ENCODE peak calls at places on chromosomes 7 and 10, in four cellular contexts. F is adrenal gland; Z is mesendoderm; H is CD4-positive, CD25-positive, alpha-beta regulatory T cell. J is an unnamed sample.

GRCh38 chr7:31767686-31768358 is 80.8 kb downstream of the PPP1R17 start:
- DNase-seq in F (no peak), Z (peak), H (no peak), J (no peak)

GRCh38 chr7:158077441-158077840 is 510.2 kb downstream of the PTPRN2 start:
- DNase-seq in F (no peak), H (no peak), Z (no peak), J (no peak)

GRCh38 chr7:91718071-91718470 is 162.4 kb downstream of the MTERF1 start:
- DNase-seq in Z (peak), F (no peak), H (no peak), J (peak)

GRCh38 chr10:69345402-69345801 is 67.1 kb downstream of the HK1 start:
- DNase-seq in Z (no peak), F (no peak), H (no peak), J (no peak)

GRCh38 chr10:48700071-48700470 is 15.4 kb downstream of the WDFY4 start:
- DNase-seq in H (no peak), Z (no peak), F (no peak), J (no peak)

GRCh38 chr10:122029503-122030199 is 40.7 kb downstream of the TACC2 start:
- DNase-seq in F (no peak), H (no peak), Z (no peak), J (no peak)

GRCh38 chr10:102704915-102705314 is 9.3 kb downstream of the ARL3 start:
- DNase-seq in Z (no peak), H (no peak), F (no peak), J (peak)

GRCh38 chr7:139648941-139649425 is 125.5 kb downstream of the CLEC2L start:
- DNase-seq in F (peak), H (no peak), Z (no peak), J (no peak)

GRCh38 chr7:6651866-6652445 is 14.8 kb downstream of the ZNF316 start:
- DNase-seq in F (no peak), H (no peak), Z (no peak), J (no peak)

GRCh38 chr7:98988641-98989040 is 110.3 kb downstream of the TRRAP start:
- DNase-seq in Z (no peak), F (no peak), H (no peak), J (no peak)

GRCh38 chr10:132708441-132708840 is 77.5 kb downstream of the NKX6-2 start:
- DNase-seq in F (no peak), Z (no peak), H (no peak), J (no peak)

GRCh38 chr7:121824276-121824675 is 48.7 kb upstream of the PTPRZ1 start:
- DNase-seq in F (no peak), H (no peak), Z (no peak), J (no peak)

GRCh38 chr10:2994562-2994961 is 72.8 kb upstream of the PFKP start:
- DNase-seq in H (no peak), F (no peak), Z (no peak), J (peak)

GRCh38 chr10:88385601-88386203 is 197.4 kb downstream of the RNLS start:
- DNase-seq in F (no peak), Z (no peak), H (peak), J (no peak)

GRCh38 chr10:117545141-117546019 is 2.8 kb downstream of the EMX2 start:
- DNase-seq in Z (peak), F (no peak), H (no peak), J (no peak)

GRCh38 chr10:78332013-78332412 is 298.4 kb downstream of the RPS24 start:
- DNase-seq in Z (no peak), H (no peak), F (no peak), J (no peak)

GRCh38 chr7:19362099-19362498 is 216.9 kb upstream of the FERD3L start:
- DNase-seq in H (no peak), F (no peak), Z (no peak), J (peak)

GRCh38 chr10:126409821-126410220 is 21.5 kb upstream of the ADAM12 start:
- DNase-seq in F (no peak), Z (no peak), H (no peak), J (no peak)

GRCh38 chr7:116231543-116232401 is 21.4 kb downstream of the TES start:
- DNase-seq in F (no peak), Z (peak), H (no peak), J (peak)

GRCh38 chr10:21494221-21495001 is 31.1 kb downstream of the SKIDA1 start:
- DNase-seq in Z (peak), H (no peak), F (peak), J (no peak)

GRCh38 chr7:30348083-30348560 is 63.7 kb downstream of the ZNRF2 start:
- DNase-seq in F (no peak), Z (peak), H (peak), J (peak)

GRCh38 chr10:607545-608196 is 81.8 kb downstream of the DIP2C start:
- DNase-seq in Z (no peak), F (peak), H (no peak), J (no peak)

GRCh38 chr7:92835140-92835850 is 1.1 kb downstream of the CDK6 start:
- DNase-seq in F (peak), Z (peak), H (peak), J (peak)

GRCh38 chr7:48109848-48110663 is 21.0 kb downstream of the UPP1 start:
- DNase-seq in Z (peak), F (peak), H (peak), J (peak)

GRCh38 chr7:74183653-74184450 is 9.7 kb downstream of the EIF4H start:
- DNase-seq in F (no peak), H (no peak), Z (peak), J (no peak)

GRCh38 chr7:80882213-80882801 is 36.5 kb downstream of the SEMA3C start:
- DNase-seq in H (no peak), F (no peak), Z (no peak), J (no peak)
- H3K4me3 ChIP-seq in H (no peak), F (no peak), Z (no peak), J (no peak)

DNA sequence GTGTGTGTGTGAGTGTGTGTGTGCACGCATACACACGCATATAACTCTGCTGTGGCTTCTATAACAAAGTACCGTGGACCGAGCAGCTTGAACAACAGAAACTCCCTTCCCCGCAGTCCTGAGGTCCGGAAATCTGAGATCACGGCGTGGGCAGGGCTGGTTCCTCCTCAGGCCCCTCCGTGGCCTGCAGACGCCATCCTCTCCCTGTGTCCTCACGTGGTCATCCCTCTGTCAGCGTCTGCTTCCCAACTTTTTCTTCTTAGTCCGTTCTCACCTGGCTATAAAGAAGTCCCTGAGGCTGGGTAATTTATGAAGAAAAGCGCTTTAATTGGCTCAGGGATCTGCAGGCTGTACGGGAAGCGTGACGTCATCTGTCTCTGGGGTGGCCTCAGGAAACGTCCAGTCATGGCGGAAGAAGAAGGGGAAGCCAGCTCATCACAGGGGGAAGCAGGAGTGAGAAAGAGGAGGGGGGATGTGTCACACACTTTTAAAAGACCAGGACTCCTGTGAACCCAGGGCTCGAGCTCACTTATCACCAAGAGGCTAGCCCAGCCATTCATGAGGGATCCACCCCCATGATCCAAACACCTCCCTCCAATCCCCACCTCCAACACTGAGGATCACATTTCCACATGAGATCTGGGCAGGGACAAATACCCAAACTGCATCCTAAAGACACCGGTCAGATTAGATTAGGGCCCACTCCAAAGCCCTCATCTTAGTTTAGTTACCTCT is 91.2 kb upstream of the INSIG1 start:
- DNase-seq in H (peak), Z (no peak), F (peak), J (peak)
- H3K4me3 ChIP-seq in H (peak), Z (no peak), F (peak), J (peak)

GRCh38 chr7:4689668-4690067 is 7.6 kb downstream of the FOXK1 start:
- DNase-seq in H (no peak), Z (no peak), F (no peak), J (no peak)
- H3K4me3 ChIP-seq in H (no peak), Z (no peak), F (no peak), J (peak)

GRCh38 chr10:14016942-14017341 is 313.8 kb downstream of the FRMD4A start:
- DNase-seq in Z (no peak), H (no peak), F (no peak), J (no peak)

GRCh38 chr10:14016011-14016536 is 314.6 kb downstream of the FRMD4A start:
- DNase-seq in H (no peak), F (peak), Z (no peak), J (peak)

GRCh38 chr10:14017380-14017943 is 313.3 kb downstream of the FRMD4A start:
- DNase-seq in F (no peak), H (no peak), Z (no peak), J (peak)

GRCh38 chr10:14010827-14011574 is 319.7 kb downstream of the FRMD4A start:
- DNase-seq in H (no peak), Z (no peak), F (no peak), J (no peak)

DNA sequence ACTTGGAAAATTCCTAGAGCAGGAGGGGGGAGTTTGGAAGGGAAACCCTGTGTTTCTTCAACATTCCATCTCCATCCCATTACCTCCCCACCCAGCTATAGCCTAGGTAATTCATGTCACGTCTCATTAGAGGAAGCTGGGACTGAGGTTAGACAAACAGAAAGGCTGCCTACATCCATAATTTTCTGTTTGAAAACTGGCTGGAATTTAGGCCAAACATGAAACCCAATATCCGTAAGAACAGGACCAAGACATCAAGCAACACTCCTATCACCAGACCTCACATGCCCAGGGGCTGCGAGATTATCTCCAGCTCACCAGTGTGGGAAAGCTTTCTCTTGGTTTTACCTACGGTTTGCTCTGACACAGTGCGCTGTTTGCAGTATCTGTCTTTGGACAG is 316.3 kb downstream of the FRMD4A start:
- DNase-seq in Z (no peak), H (no peak), F (no peak), J (no peak)
- H3K4me3 ChIP-seq in Z (no peak), H (no peak), F (no peak), J (no peak)

DNA sequence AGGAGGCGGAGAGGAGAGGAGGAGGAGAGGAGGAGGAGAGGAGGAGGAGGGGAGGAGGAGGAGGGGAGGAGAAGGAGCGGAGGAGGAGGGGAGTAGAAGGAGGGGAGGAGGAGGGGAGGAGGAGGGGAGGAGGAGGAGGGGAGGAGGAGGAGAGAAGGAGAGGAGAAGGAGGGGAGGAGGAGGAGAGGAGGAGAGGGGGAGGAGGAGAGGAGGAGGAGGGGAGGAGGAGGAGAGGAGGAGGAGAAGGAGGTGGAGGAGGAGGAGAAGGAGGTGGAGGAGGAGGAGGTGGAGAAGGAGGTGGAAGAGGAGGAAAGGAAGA is 15.5 kb upstream of the CRCP start:
- DNase-seq in F (no peak), Z (no peak), H (no peak), J (peak)
- H3K4me3 ChIP-seq in F (no peak), Z (no peak), H (peak), J (no peak)

GRCh38 chr10:107914450-107915276 is 750.2 kb upstream of the SORCS1 start:
- DNase-seq in Z (peak), F (no peak), H (no peak), J (no peak)
- H3K4me3 ChIP-seq in Z (peak), F (no peak), H (no peak), J (no peak)

J was measured in fibroblast of the aortic adventitia.